ENCODE peak calls at places on chromosomes 13 and 19, in five cellular contexts. One of them, this sample, is unnamed.

GRCh38 chr19:47158367-47158791 is 27.7 kb downstream of the SAE1 start:
- DNase-seq in SHP77: no peak
- DNase-seq in amygdala: no peak
- DNase-seq in stimulated activated CD8-positive, alpha-beta memory T cell treated with anti-CD3 and anti-CD28 coated beads, Interleukin-2, amount 100 ng/mL, for 1 hour: no peak
- DNase-seq in T follicular helper cell: no peak
- DNase-seq in this sample: no peak

GRCh38 chr19:1232652-1233360 is 5.0 kb downstream of the CBARP start:
- DNase-seq in stimulated activated CD8-positive, alpha-beta memory T cell treated with anti-CD3 and anti-CD28 coated beads, Interleukin-2, amount 100 ng/mL, for 1 hour: no peak
- DNase-seq in T follicular helper cell: no peak
- DNase-seq in amygdala: no peak
- DNase-seq in SHP77: no peak
- DNase-seq in this sample: no peak

GRCh38 chr19:42066075-42066754 is 3.8 kb downstream of the GRIK5 start:
- DNase-seq in SHP77: peak
- DNase-seq in stimulated activated CD8-positive, alpha-beta memory T cell treated with anti-CD3 and anti-CD28 coated beads, Interleukin-2, amount 100 ng/mL, for 1 hour: no peak
- DNase-seq in T follicular helper cell: no peak
- DNase-seq in amygdala: no peak
- DNase-seq in this sample: no peak

GRCh38 chr19:44903602-44904425 is 1.8 kb upstream of the APOE start:
- DNase-seq in SHP77: no peak
- DNase-seq in T follicular helper cell: peak
- DNase-seq in amygdala: peak
- DNase-seq in stimulated activated CD8-positive, alpha-beta memory T cell treated with anti-CD3 and anti-CD28 coated beads, Interleukin-2, amount 100 ng/mL, for 1 hour: peak
- DNase-seq in this sample: no peak

GRCh38 chr13:44759723-44760360 is 183.7 kb upstream of the TSC22D1 start:
- DNase-seq in T follicular helper cell: no peak
- DNase-seq in amygdala: no peak
- DNase-seq in SHP77: no peak
- DNase-seq in stimulated activated CD8-positive, alpha-beta memory T cell treated with anti-CD3 and anti-CD28 coated beads, Interleukin-2, amount 100 ng/mL, for 1 hour: no peak
- DNase-seq in this sample: no peak

GRCh38 chr13:110575322-110576069 is 14.0 kb upstream of the RAB20 start:
- DNase-seq in T follicular helper cell: no peak
- DNase-seq in stimulated activated CD8-positive, alpha-beta memory T cell treated with anti-CD3 and anti-CD28 coated beads, Interleukin-2, amount 100 ng/mL, for 1 hour: no peak
- DNase-seq in amygdala: no peak
- DNase-seq in SHP77: peak
- DNase-seq in this sample: no peak

GRCh38 chr13:79451500-79451962 is 29.4 kb upstream of the NDFIP2 start:
- DNase-seq in stimulated activated CD8-positive, alpha-beta memory T cell treated with anti-CD3 and anti-CD28 coated beads, Interleukin-2, amount 100 ng/mL, for 1 hour: peak
- DNase-seq in T follicular helper cell: peak
- DNase-seq in SHP77: no peak
- DNase-seq in amygdala: no peak
- DNase-seq in this sample: peak

GRCh38 chr13:48532146-48532472 is 771 bp downstream of the RCBTB2 start:
- DNase-seq in SHP77: no peak
- DNase-seq in amygdala: no peak
- DNase-seq in T follicular helper cell: no peak
- DNase-seq in stimulated activated CD8-positive, alpha-beta memory T cell treated with anti-CD3 and anti-CD28 coated beads, Interleukin-2, amount 100 ng/mL, for 1 hour: no peak
- DNase-seq in this sample: no peak

GRCh38 chr13:114053026-114053425 is 79.2 kb upstream of the C13orf46 start:
- DNase-seq in stimulated activated CD8-positive, alpha-beta memory T cell treated with anti-CD3 and anti-CD28 coated beads, Interleukin-2, amount 100 ng/mL, for 1 hour: no peak
- DNase-seq in amygdala: no peak
- DNase-seq in T follicular helper cell: no peak
- DNase-seq in SHP77: no peak
- DNase-seq in this sample: no peak

This sample was measured in RWPE2.